ENCODE peak calls at places on chromosomes 5 and 9, in four cellular contexts. M is pulmonary artery endothelial cell, V is midbrain, S is SHP77. I is an unnamed sample.

GRCh38 chr5:87411586-87412416 is 929 bp downstream of the CCNH start:
- DNase-seq in V (peak; percentile 67), M (no peak), S (no peak), I (peak; percentile 65)

GRCh38 chr5:133819977-133820471 is 148.4 kb downstream of the C5orf15 start:
- DNase-seq in M (no peak), S (no peak), V (no peak), I (no peak)

GRCh38 chr5:65261499-65261898 is 220.2 kb downstream of the ADAMTS6 start:
- DNase-seq in S (no peak), M (no peak), V (no peak), I (no peak)

GRCh38 chr5:67814569-67815311 is 400.8 kb upstream of the PIK3R1 start:
- DNase-seq in V (no peak), S (no peak), M (no peak), I (no peak)

GRCh38 chr9:136690104-136690840 is 3.0 kb upstream of the AGPAT2 start:
- DNase-seq in M (no peak), V (no peak), S (no peak), I (no peak)

GRCh38 chr5:119400248-119400647 is 44.4 kb downstream of the TNFAIP8 start:
- DNase-seq in M (no peak), V (no peak), S (peak; percentile 9), I (no peak)

GRCh38 chr5:141878186-141878770 is at the start of gene PCDH1:
- DNase-seq in S (peak; percentile 20), V (peak; percentile 85), M (no peak), I (peak; percentile 87)

GRCh38 chr5:135133698-135134515 is 99.9 kb upstream of the PITX1 start:
- DNase-seq in V (no peak), S (no peak), M (no peak), I (no peak)

GRCh38 chr5:142807378-142807911 is 37.3 kb downstream of the ARHGAP26 start:
- DNase-seq in V (no peak), M (no peak), S (no peak), I (no peak)

GRCh38 chr5:125276121-125276520 is 529.7 kb upstream of the ZNF608 start:
- DNase-seq in S (no peak), V (no peak), M (no peak), I (no peak)

GRCh38 chr5:58872670-58873273 is 289.9 kb downstream of the RAB3C start:
- DNase-seq in V (no peak), S (no peak), M (no peak), I (no peak)

GRCh38 chr5:170508036-170508435 is 4.2 kb downstream of the KCNIP1 start:
- DNase-seq in S (no peak), V (no peak), M (no peak), I (no peak)

GRCh38 chr5:32506251-32506661 is 61.7 kb upstream of the ZFR start:
- DNase-seq in S (peak; percentile 34), V (peak; percentile 38), M (peak; percentile 45), I (peak; percentile 8)

GRCh38 chr9:129174724-129175514 is 3.1 kb downstream of the IER5L start:
- DNase-seq in M (peak; percentile 66), S (peak; percentile 22), V (peak; percentile 50), I (peak; percentile 48)

GRCh38 chr5:1093361-1093760 is 18.5 kb downstream of the SLC12A7 start:
- DNase-seq in V (no peak), S (no peak), M (no peak), I (no peak)

I was measured in G401.